ENCODE peak calls at places on chromosomes 3 and 15, in eight cellular contexts. Q, M, K, Y, L, Z, R and A are unnamed samples.

GRCh38 chr15:99633655-99634054 is 67.9 kb downstream of the MEF2A start:
- DNase-seq in R (no peak), Y (no peak), K (no peak), M (no peak), Z (no peak), Q (no peak), L (no peak), A (no peak)

GRCh38 chr3:49019941-49020334 is 1.6 kb upstream of the DALRD3 start:
- DNase-seq in Q (no peak), L (peak), R (peak), Z (no peak), Y (no peak), M (no peak), K (no peak), A (no peak)

GRCh38 chr15:29090617-29091466 is 178.8 kb downstream of the NSMCE3 start:
- DNase-seq in Q (peak), L (no peak), Z (peak), Y (no peak), R (peak), K (peak), M (no peak), A (peak)

GRCh38 chr3:115239717-115240116 is 92.6 kb upstream of the ZBTB20 start:
- DNase-seq in L (peak), Z (peak), M (no peak), Y (peak), Q (peak), R (no peak), K (no peak), A (peak)

GRCh38 chr3:124878561-124879394 is 8.4 kb downstream of the ITGB5 start:
- DNase-seq in R (no peak), Y (peak), Q (peak), L (no peak), M (no peak), Z (peak), K (no peak), A (peak)

GRCh38 chr3:134326760-134327593 is 47.3 kb downstream of the AMOTL2 start:
- DNase-seq in Q (peak), R (no peak), Y (peak), K (no peak), M (no peak), L (no peak), Z (peak), A (peak)

GRCh38 chr3:129690406-129690805 is 83.9 kb upstream of the PLXND1 start:
- DNase-seq in R (peak), Z (peak), K (peak), M (peak), Y (peak), Q (peak), L (no peak), A (peak)

GRCh38 chr3:18645603-18646002 is 220.5 kb upstream of the SATB1 start:
- DNase-seq in Y (no peak), M (no peak), R (no peak), L (no peak), Z (no peak), K (no peak), Q (no peak), A (no peak)

GRCh38 chr3:115968871-115969270 is 345.6 kb downstream of the GAP43 start:
- DNase-seq in M (no peak), K (no peak), L (no peak), Z (no peak), Q (no peak), Y (no peak), R (no peak), A (no peak)

GRCh38 chr3:63966007-63966406 is 53.8 kb upstream of the SCAANT1 start:
- DNase-seq in K (no peak), Q (no peak), L (no peak), Z (no peak), Y (no peak), R (no peak), M (no peak), A (no peak)

GRCh38 chr3:119148493-119149180 is 2.7 kb downstream of the TEX55 start:
- DNase-seq in K (no peak), L (no peak), R (no peak), Q (peak), M (no peak), Z (no peak), Y (peak), A (peak)

GRCh38 chr3:111714305-111714704 is 119.2 kb upstream of the ZBED2 start:
- DNase-seq in Q (peak), R (no peak), K (no peak), Z (peak), Y (no peak), L (no peak), M (no peak), A (peak)

GRCh38 chr3:189188466-189188865 is 16.7 kb downstream of the TPRG1 start:
- DNase-seq in M (no peak), K (no peak), R (no peak), Z (no peak), Y (peak), Q (peak), L (no peak), A (no peak)

GRCh38 chr3:6827453-6827852 is 33.5 kb upstream of the GRM7 start:
- DNase-seq in Y (no peak), L (no peak), Q (no peak), M (no peak), R (no peak), K (no peak), Z (no peak), A (no peak)

GRCh38 chr15:44798815-44799214 is 62.5 kb downstream of the TRIM69 start:
- DNase-seq in K (no peak), M (peak), Z (no peak), R (peak), Q (no peak), L (no peak), Y (no peak), A (no peak)

GRCh38 chr15:69523010-69524001 is 70.7 kb downstream of the RPLP1 start:
- DNase-seq in Z (peak), K (peak), Y (peak), Q (peak), L (peak), M (peak), R (peak), A (peak)

GRCh38 chr3:194447161-194447560 is 39.6 kb downstream of the ATP13A3 start:
- DNase-seq in M (no peak), Q (no peak), L (no peak), Y (no peak), Z (no peak), K (no peak), R (no peak), A (no peak)

GRCh38 chr3:138694287-138695007 is 85.9 kb downstream of the FAIM start:
- DNase-seq in R (no peak), Y (peak), M (no peak), K (no peak), Z (peak), Q (peak), L (no peak), A (peak)

GRCh38 chr15:69459063-69459462 is 6.4 kb downstream of the RPLP1 start:
- DNase-seq in Q (no peak), K (no peak), R (no peak), L (no peak), M (no peak), Y (no peak), Z (no peak), A (no peak)

GRCh38 chr15:39786444-39787056 is 3.9 kb upstream of the FSIP1 start:
- DNase-seq in R (peak), Z (peak), Y (peak), Q (peak), L (no peak), M (peak), K (no peak), A (peak)

GRCh38 chr15:98751767-98752166 is 103.4 kb downstream of the IGF1R start:
- DNase-seq in Y (no peak), Q (no peak), Z (no peak), L (no peak), M (no peak), K (no peak), R (no peak), A (no peak)

GRCh38 chr3:31235062-31235704 is 297.5 kb upstream of the STT3B start:
- DNase-seq in L (no peak), Q (no peak), M (no peak), R (no peak), Z (no peak), Y (no peak), K (no peak), A (no peak)

GRCh38 chr3:70138606-70139005 is 139.1 kb downstream of the SAMMSON start:
- DNase-seq in Y (no peak), R (no peak), Z (no peak), L (no peak), M (no peak), Q (no peak), K (no peak), A (no peak)

GRCh38 chr15:25830844-25831443 is 32.2 kb downstream of the ATP10A start:
- DNase-seq in Z (no peak), L (no peak), M (no peak), Q (peak), R (no peak), K (no peak), Y (peak), A (peak)

GRCh38 chr3:175410251-175410650 is 551.1 kb downstream of the NAALADL2 start:
- DNase-seq in Q (no peak), R (no peak), L (no peak), Y (peak), Z (no peak), K (no peak), M (no peak), A (peak)

GRCh38 chr3:124772081-124772831 is 42.0 kb downstream of the UMPS start:
- DNase-seq in Q (peak), K (no peak), L (peak), Y (peak), M (peak), Z (peak), R (no peak), A (peak)

GRCh38 chr3:140341817-140342403 is 336.0 kb upstream of the TRIM42 start:
- DNase-seq in K (no peak), Y (no peak), L (no peak), Z (peak), R (no peak), M (peak), Q (no peak), A (no peak)

GRCh38 chr3:66220066-66220465 is 735 bp upstream of the SLC25A26 start:
- DNase-seq in M (no peak), Y (no peak), Z (no peak), Q (no peak), L (no peak), K (no peak), R (no peak), A (no peak)